ENCODE peak calls at places on chromosomes 13 and 19, in nine cellular contexts. J is colonic mucosa, E is GM13977, H is ovary, N is choroid plexus epithelial cell, D is foreskin keratinocyte, Q is Peyer's patch, R is sigmoid colon, Y is cardiac muscle cell. M is an unnamed sample.

GRCh38 chr13:92488249-92488845 is 738.3 kb upstream of the GPC6 start:
- DNase-seq in J (no peak), E (no peak), H (no peak), N (no peak), D (no peak), Q (no peak), R (no peak), Y (no peak), M (no peak)

GRCh38 chr19:35120492-35120891 is 4.9 kb downstream of the FXYD3 start:
- DNase-seq in J (peak), E (no peak), H (no peak), N (peak), D (peak), Q (no peak), R (no peak), Y (no peak), M (no peak)

GRCh38 chr19:48887861-48888612 is 10.5 kb downstream of the TULP2 start:
- DNase-seq in J (no peak), E (no peak), H (no peak), N (no peak), D (no peak), Q (no peak), R (no peak), Y (no peak), M (no peak)

GRCh38 chr19:38266981-38267597 is 2.7 kb downstream of the SPINT2 start:
- DNase-seq in J (peak), E (no peak), H (no peak), N (peak), D (no peak), Q (no peak), R (no peak), Y (no peak), M (no peak)

GRCh38 chr19:48629599-48630288 is 7.4 kb downstream of the DBP start:
- DNase-seq in J (peak), E (no peak), H (peak), N (peak), D (no peak), Q (no peak), R (peak), Y (peak), M (peak)

GRCh38 chr13:76635232-76636021 is 250.8 kb downstream of the KCTD12 start:
- DNase-seq in J (no peak), E (no peak), H (no peak), N (no peak), D (no peak), Q (no peak), R (no peak), Y (no peak), M (no peak)

GRCh38 chr13:59394526-59394925 is 769.2 kb downstream of the DIAPH3 start:
- DNase-seq in J (no peak), E (no peak), H (no peak), N (no peak), D (no peak), Q (no peak), R (no peak), Y (no peak), M (no peak)

GRCh38 chr13:39296193-39296592 is 257.9 kb downstream of the NHLRC3 start:
- DNase-seq in J (no peak), E (no peak), H (no peak), N (no peak), D (no peak), Q (no peak), R (no peak), Y (no peak), M (no peak)

GRCh38 chr13:48595330-48596127 is 58.2 kb upstream of the CYSLTR2 start:
- DNase-seq in J (peak), E (peak), H (peak), N (peak), D (no peak), Q (no peak), R (peak), Y (peak), M (peak)

GRCh38 chr13:37878496-37878895 is 8.9 kb upstream of the TRPC4 start:
- DNase-seq in J (no peak), E (no peak), H (no peak), N (peak), D (no peak), Q (no peak), R (no peak), Y (no peak), M (no peak)

GRCh38 chr13:87893982-87894527 is 222.9 kb downstream of the SLITRK5 start:
- DNase-seq in J (no peak), E (no peak), H (no peak), N (no peak), D (no peak), Q (no peak), R (no peak), Y (no peak), M (no peak)

GRCh38 chr13:35979378-35979911 is 151.7 kb downstream of the DCLK1 start:
- DNase-seq in J (peak), E (no peak), H (peak), N (peak), D (no peak), Q (peak), R (peak), Y (no peak), M (no peak)

GRCh38 chr19:40716031-40716654 is 543 bp downstream of the COQ8B start:
- DNase-seq in J (no peak), E (peak), H (peak), N (peak), D (peak), Q (peak), R (no peak), Y (no peak), M (no peak)

GRCh38 chr13:73075546-73075945 is 16.7 kb downstream of the KLF5 start:
- DNase-seq in J (peak), E (no peak), H (no peak), N (no peak), D (no peak), Q (no peak), R (no peak), Y (no peak), M (peak)

GRCh38 chr13:30142502-30143211 is 164.7 kb downstream of the KATNAL1 start:
- DNase-seq in J (no peak), E (no peak), H (peak), N (peak), D (peak), Q (no peak), R (peak), Y (no peak), M (no peak)

GRCh38 chr19:31317542-31317941 is 31.7 kb downstream of the TSHZ3 start:
- DNase-seq in J (no peak), E (no peak), H (no peak), N (no peak), D (no peak), Q (no peak), R (peak), Y (no peak), M (no peak)

GRCh38 chr19:33518541-33518940 is 3.0 kb downstream of the PEPD start:
- DNase-seq in J (no peak), E (no peak), H (no peak), N (no peak), D (no peak), Q (no peak), R (no peak), Y (no peak), M (no peak)

GRCh38 chr13:45882626-45883025 is 31.1 kb upstream of the SIAH3 start:
- DNase-seq in J (no peak), E (no peak), H (no peak), N (no peak), D (no peak), Q (no peak), R (no peak), Y (no peak), M (no peak)

GRCh38 chr19:4064073-4064550 is 2.6 kb downstream of the ZBTB7A start:
- DNase-seq in J (peak), E (no peak), H (peak), N (peak), D (no peak), Q (no peak), R (peak), Y (peak), M (no peak)

GRCh38 chr13:46031581-46032263 is 20.8 kb downstream of the ZC3H13 start:
- DNase-seq in J (no peak), E (no peak), H (no peak), N (peak), D (no peak), Q (no peak), R (no peak), Y (no peak), M (no peak)

GRCh38 chr19:6519289-6519688 is 11.5 kb upstream of the TNFSF9 start:
- DNase-seq in J (no peak), E (peak), H (no peak), N (peak), D (peak), Q (no peak), R (no peak), Y (no peak), M (no peak)

GRCh38 chr19:39400997-39401548 is 5.6 kb upstream of the ZFP36 start:
- DNase-seq in J (no peak), E (no peak), H (no peak), N (no peak), D (no peak), Q (no peak), R (no peak), Y (no peak), M (no peak)

GRCh38 chr13:65638572-65639168 is 1591.5 kb downstream of the PCDH9 start:
- DNase-seq in J (no peak), E (peak), H (no peak), N (peak), D (no peak), Q (no peak), R (no peak), Y (peak), M (peak)

GRCh38 chr19:9054768-9055167 is 32.1 kb upstream of the OR1M1 start:
- DNase-seq in J (no peak), E (no peak), H (no peak), N (no peak), D (no peak), Q (no peak), R (no peak), Y (no peak), M (no peak)

GRCh38 chr19:1233361-1233667 is 4.5 kb downstream of the CBARP start:
- DNase-seq in J (peak), E (no peak), H (no peak), N (no peak), D (no peak), Q (no peak), R (no peak), Y (no peak), M (no peak)

GRCh38 chr19:16185123-16185924 is at the start of gene FAM32A:
- DNase-seq in J (peak), E (peak), H (peak), N (peak), D (peak), Q (peak), R (peak), Y (peak), M (peak)
- TF ChIP-seq CTCF in J (peak), E (no peak), H (peak), N (peak), D (peak), Q (peak), R (no peak), Y (no peak), M (no peak)

GRCh38 chr13:99988469-99989375 is 7.1 kb downstream of the ZIC2 start:
- DNase-seq in J (no peak), E (no peak), H (no peak), N (peak), D (no peak), Q (no peak), R (no peak), Y (peak), M (peak)
- TF ChIP-seq CTCF in J (no peak), E (no peak), H (no peak), N (peak), D (no peak), Q (no peak), R (no peak), Y (no peak), M (no peak)

GRCh38 chr13:33072282-33072681 is 56.1 kb downstream of the KL start:
- DNase-seq in J (no peak), E (no peak), H (no peak), N (no peak), D (no peak), Q (no peak), R (no peak), Y (no peak), M (no peak)

GRCh38 chr13:33070713-33071112 is 54.5 kb downstream of the KL start:
- DNase-seq in J (no peak), E (no peak), H (no peak), N (peak), D (no peak), Q (no peak), R (no peak), Y (no peak), M (no peak)

GRCh38 chr13:33066329-33066728 is 50.1 kb downstream of the KL start:
- DNase-seq in J (no peak), E (no peak), H (no peak), N (no peak), D (no peak), Q (no peak), R (no peak), Y (no peak), M (no peak)

GRCh38 chr13:33072759-33073158 is 56.5 kb downstream of the KL start:
- DNase-seq in J (no peak), E (no peak), H (no peak), N (no peak), D (no peak), Q (no peak), R (no peak), Y (no peak), M (no peak)

DNA sequence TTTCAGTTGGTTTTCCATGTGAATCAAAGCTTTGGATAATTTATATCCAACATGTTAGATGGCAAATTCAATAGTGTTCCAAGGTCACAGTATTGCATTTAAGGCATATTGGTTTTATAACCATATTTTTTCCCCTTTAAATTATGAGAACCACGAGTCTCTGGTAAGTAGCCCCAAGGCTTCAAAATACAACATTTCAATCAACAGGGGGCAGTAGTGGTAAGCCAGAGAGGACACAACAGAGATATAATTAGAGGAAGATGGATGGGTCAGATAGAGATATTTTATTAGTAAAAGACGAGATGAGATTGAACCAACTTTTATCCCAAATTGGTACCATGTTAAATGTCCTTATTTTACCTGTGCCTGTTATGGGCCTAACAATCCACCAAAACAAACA is 53.1 kb downstream of the KL start:
- DNase-seq in J (peak), E (no peak), H (no peak), N (peak), D (no peak), Q (no peak), R (no peak), Y (no peak), M (no peak)
- TF ChIP-seq CTCF in J (peak), E (peak), H (no peak), N (peak), D (peak), Q (no peak), R (no peak), Y (peak), M (peak)

GRCh38 chr13:98222081-98222554 is 45.0 kb upstream of the RNF113B start:
- DNase-seq in J (peak), E (no peak), H (no peak), N (peak), D (no peak), Q (no peak), R (no peak), Y (no peak), M (no peak)

GRCh38 chr13:98217597-98217996 is 40.5 kb upstream of the RNF113B start:
- DNase-seq in J (no peak), E (no peak), H (no peak), N (no peak), D (no peak), Q (no peak), R (no peak), Y (no peak), M (no peak)

GRCh38 chr13:98221234-98221633 is 44.2 kb upstream of the RNF113B start:
- DNase-seq in J (no peak), E (no peak), H (no peak), N (no peak), D (no peak), Q (no peak), R (no peak), Y (no peak), M (no peak)

GRCh38 chr13:98220188-98220765 is 43.2 kb upstream of the RNF113B start:
- DNase-seq in J (no peak), E (no peak), H (no peak), N (no peak), D (no peak), Q (no peak), R (no peak), Y (no peak), M (no peak)

DNA sequence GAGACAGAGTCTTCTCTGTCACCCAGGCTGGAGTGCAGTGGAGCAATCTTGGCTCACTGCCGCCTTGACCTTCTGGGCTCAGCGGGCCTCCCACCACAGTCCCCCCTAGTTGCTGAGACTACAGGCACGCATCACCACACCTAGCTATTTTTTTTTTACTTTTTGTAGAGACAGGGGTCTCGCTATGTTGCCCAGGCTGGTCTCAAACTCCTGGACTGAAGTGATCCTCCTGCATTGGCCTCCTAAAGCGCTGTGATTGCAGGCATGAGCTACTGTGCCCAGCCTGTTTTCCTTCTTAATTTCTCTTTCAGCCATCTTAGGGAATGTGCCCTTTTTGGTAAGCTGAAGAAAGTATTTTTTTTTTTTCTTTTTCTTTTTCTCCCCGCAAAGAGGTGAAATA is 42.6 kb upstream of the RNF113B start:
- DNase-seq in J (no peak), E (no peak), H (no peak), N (no peak), D (no peak), Q (no peak), R (no peak), Y (no peak), M (no peak)
- TF ChIP-seq CTCF in J (no peak), E (no peak), H (no peak), N (no peak), D (no peak), Q (no peak), R (no peak), Y (no peak), M (no peak)

DNA sequence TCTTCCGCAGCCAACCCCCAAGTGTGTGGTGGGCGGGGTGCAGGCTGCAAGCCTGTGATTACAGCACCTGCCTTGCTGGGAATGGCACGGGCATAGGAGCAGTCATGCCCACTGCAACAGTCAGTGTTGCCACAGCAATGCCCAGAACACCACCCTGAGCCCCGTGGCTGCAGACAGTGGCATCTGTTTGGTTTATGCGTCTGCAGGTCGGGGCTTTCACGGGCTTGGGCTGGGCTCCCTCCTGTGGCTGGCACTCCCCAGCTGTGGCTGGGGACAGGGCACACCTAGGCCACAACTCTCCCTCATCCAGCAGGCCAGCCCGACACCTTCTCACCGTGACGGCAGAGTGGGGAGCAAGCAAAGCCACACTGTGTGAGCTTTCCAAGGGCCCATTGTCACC is 115.3 kb upstream of the C1QTNF9B start:
- DNase-seq in J (no peak), E (no peak), H (no peak), N (no peak), D (no peak), Q (no peak), R (no peak), Y (no peak), M (no peak)
- TF ChIP-seq CTCF in J (no peak), E (no peak), H (no peak), N (no peak), D (no peak), Q (no peak), R (no peak), Y (no peak), M (no peak)

GRCh38 chr19:14383556-14383897 is 2.3 kb downstream of the ADGRE5 start:
- DNase-seq in J (peak), E (peak), H (no peak), N (no peak), D (no peak), Q (no peak), R (peak), Y (no peak), M (no peak)

GRCh38 chr19:14378890-14379289 is 2.4 kb upstream of the ADGRE5 start:
- DNase-seq in J (no peak), E (no peak), H (no peak), N (no peak), D (no peak), Q (no peak), R (no peak), Y (no peak), M (no peak)

GRCh38 chr19:14385492-14385891 is 4.2 kb downstream of the ADGRE5 start:
- DNase-seq in J (no peak), E (peak), H (no peak), N (no peak), D (no peak), Q (no peak), R (peak), Y (no peak), M (no peak)

GRCh38 chr19:14381689-14382474 is 638 bp downstream of the ADGRE5 start:
- DNase-seq in J (peak), E (peak), H (no peak), N (no peak), D (no peak), Q (peak), R (peak), Y (no peak), M (no peak)

DNA sequence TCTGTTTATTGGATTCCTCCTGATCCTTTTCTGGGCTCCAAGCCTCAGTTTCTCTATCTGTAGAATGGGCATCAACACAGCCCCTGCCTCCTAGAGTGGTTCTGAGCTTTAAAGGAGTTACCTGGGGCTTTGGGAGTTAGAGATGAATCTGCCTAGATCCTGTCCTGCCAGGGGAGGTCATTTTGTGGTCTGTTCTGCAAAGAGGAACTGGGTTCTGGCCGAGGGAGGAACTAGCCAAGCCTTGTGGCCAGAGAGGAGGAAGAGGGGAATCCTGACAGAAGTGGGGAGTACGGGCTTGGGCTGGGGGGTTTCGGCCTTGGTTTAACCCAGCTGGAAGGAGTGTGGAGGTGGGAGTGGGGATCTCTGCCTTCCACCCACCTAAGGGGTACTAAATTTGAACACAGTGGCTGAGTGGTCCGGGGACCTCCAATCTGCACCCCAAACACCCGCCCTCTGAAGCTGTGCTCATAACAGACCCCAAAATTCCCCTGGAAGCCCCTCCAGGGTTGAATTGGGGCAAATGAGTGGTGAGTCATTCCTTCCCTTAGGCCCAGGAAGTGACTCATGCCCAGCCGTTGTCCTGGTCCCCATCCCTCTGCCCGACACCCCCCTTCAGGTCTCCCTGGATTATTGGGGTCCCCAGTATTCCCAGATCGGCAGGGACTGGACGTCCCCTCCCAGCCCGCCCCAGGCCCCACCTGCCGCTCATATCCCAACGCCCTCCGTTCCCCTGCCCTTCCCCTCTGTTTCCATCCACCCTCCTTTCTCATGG is 2.8 kb downstream of the ADGRE5 start:
- DNase-seq in J (peak), E (peak), H (no peak), N (peak), D (no peak), Q (peak), R (peak), Y (no peak), M (no peak)
- TF ChIP-seq CTCF in J (no peak), E (no peak), H (no peak), N (no peak), D (no peak), Q (no peak), R (no peak), Y (no peak), M (no peak)

GRCh38 chr13:55244991-55245644 is 1895.6 kb upstream of the PRR20A start:
- DNase-seq in J (no peak), E (no peak), H (no peak), N (no peak), D (no peak), Q (no peak), R (no peak), Y (peak), M (peak)
- TF ChIP-seq CTCF in J (no peak), E (peak), H (no peak), N (no peak), D (peak), Q (no peak), R (no peak), Y (no peak), M (peak)